ENCODE peak calls at places on chromosomes 6 and 20, in five cellular contexts. D is GM12878, W is PC-9, Y is left ventricle myocardium inferior, H is heart left ventricle. M is an unnamed sample.
A peak's percentile ranks its signal among the peaks of the same experiment; 100 is the strongest.

GRCh38 chr20:36848078-36848660 is 27.8 kb upstream of the TLDC2 start:
- DNase-seq in Y (peak; percentile 57), D (no peak), H (peak; percentile 79), W (no peak), M (peak; percentile 69)

GRCh38 chr20:49945306-49945700 is 9.1 kb downstream of the RNF114 start:
- DNase-seq in D (no peak), W (no peak), Y (no peak), H (no peak), M (no peak)

GRCh38 chr6:161038229-161039003 is 46.8 kb downstream of the MAP3K4 start:
- DNase-seq in H (peak; percentile 47), W (peak; percentile 83), Y (peak; percentile 24), D (peak; percentile 72), M (peak; percentile 70)

GRCh38 chr6:114439414-114439813 is 96.6 kb upstream of the HS3ST5 start:
- DNase-seq in Y (no peak), H (no peak), W (no peak), D (no peak), M (no peak)

GRCh38 chr20:26135325-26136110 is 438.9 kb upstream of the ZNF337 start:
- DNase-seq in W (no peak), Y (no peak), D (no peak), H (no peak), M (no peak)

GRCh38 chr6:152209211-152209610 is 401.7 kb downstream of the ESR1 start:
- DNase-seq in W (peak; percentile 49), H (no peak), D (no peak), Y (no peak), M (no peak)

GRCh38 chr6:154499854-154500589 is 10.5 kb downstream of the CNKSR3 start:
- DNase-seq in H (no peak), D (no peak), W (no peak), Y (no peak), M (no peak)

GRCh38 chr6:5158191-5158590 is 73.0 kb downstream of the PPP1R3G start:
- DNase-seq in D (no peak), W (no peak), Y (no peak), H (no peak), M (no peak)

GRCh38 chr6:169589293-169589692 is 112.5 kb downstream of the WDR27 start:
- DNase-seq in W (no peak), D (no peak), H (no peak), Y (no peak), M (no peak)

GRCh38 chr6:15061176-15061575 is 184.7 kb upstream of the JARID2 start:
- DNase-seq in Y (no peak), H (no peak), D (no peak), W (no peak), M (no peak)

GRCh38 chr6:41707565-41708200 is 27.7 kb downstream of the TFEB start:
- DNase-seq in D (no peak), H (no peak), Y (no peak), W (no peak), M (no peak)

GRCh38 chr6:121285041-121285440 is 49.2 kb downstream of the TBC1D32 start:
- DNase-seq in W (no peak), Y (no peak), H (no peak), D (no peak), M (peak; percentile 42)

GRCh38 chr6:54758340-54758739 is 88.2 kb upstream of the FAM83B start:
- DNase-seq in W (no peak), H (no peak), Y (no peak), D (no peak), M (peak; percentile 11)

GRCh38 chr6:34973547-34974248 is 84.6 kb downstream of the ANKS1A start:
- DNase-seq in H (no peak), W (no peak), D (no peak), Y (no peak), M (no peak)

GRCh38 chr6:158481612-158482473 is 78.0 kb upstream of the TMEM181 start:
- DNase-seq in Y (no peak), W (peak; percentile 73), D (no peak), H (no peak), M (peak; percentile 83)

GRCh38 chr6:142913511-142914047 is 31.4 kb downstream of the HIVEP2 start:
- DNase-seq in W (no peak), Y (no peak), D (peak; percentile 94), H (no peak), M (no peak)

GRCh38 chr6:33995873-33996475 is 149.9 kb downstream of the GRM4 start:
- DNase-seq in H (no peak), W (no peak), Y (no peak), D (no peak), M (no peak)

GRCh38 chr6:152170702-152171667 is 363.5 kb downstream of the ESR1 start:
- DNase-seq in Y (no peak), W (no peak), H (no peak), D (peak; percentile 89), M (peak; percentile 63)

GRCh38 chr6:4059115-4059777 is 19.7 kb downstream of the FAM217A start:
- DNase-seq in Y (no peak), W (no peak), D (no peak), H (no peak), M (peak; percentile 70)

GRCh38 chr20:10581823-10582222 is 92.0 kb downstream of the JAG1 start:
- DNase-seq in D (no peak), W (no peak), Y (no peak), H (no peak), M (peak; percentile 31)

GRCh38 chr6:26183581-26184408 is 96.6 kb downstream of the HFE start:
- DNase-seq in W (peak; percentile 87), D (peak; percentile 84), H (peak; percentile 57), Y (peak; percentile 53), M (peak; percentile 87)

GRCh38 chr20:38723069-38723981 is 961 bp upstream of the SLC32A1 start:
- DNase-seq in H (no peak), Y (no peak), D (no peak), W (no peak), M (no peak)

GRCh38 chr6:28124350-28124970 is at the start of gene ZSCAN16:
- DNase-seq in D (no peak), Y (peak; percentile 81), W (peak; percentile 79), H (peak; percentile 73), M (peak; percentile 92)

GRCh38 chr6:128410584-128410983 is 109.8 kb downstream of the PTPRK start:
- DNase-seq in D (no peak), Y (no peak), W (no peak), H (no peak), M (no peak)

GRCh38 chr6:151385177-151385576 is 6.2 kb downstream of the ZBTB2 start:
- DNase-seq in H (no peak), Y (no peak), W (no peak), D (no peak), M (no peak)

GRCh38 chr6:72809701-72810379 is 188.0 kb downstream of the KCNQ5 start:
- DNase-seq in D (no peak), W (no peak), Y (no peak), H (no peak), M (no peak)

GRCh38 chr6:123393333-123393732 is 243.4 kb downstream of the TRDN start:
- DNase-seq in W (no peak), D (no peak), Y (no peak), H (no peak), M (peak; percentile 29)

GRCh38 chr6:107479089-107479690 is 10.7 kb upstream of the SOBP start:
- DNase-seq in W (no peak), Y (no peak), H (no peak), D (no peak), M (no peak)

GRCh38 chr6:30818426-30818841 is 65.9 kb upstream of the DDR1 start:
- DNase-seq in W (peak; percentile 92), H (no peak), Y (no peak), D (no peak), M (peak; percentile 87)

GRCh38 chr6:51250317-51250716 is 431.6 kb downstream of the TFAP2B start:
- DNase-seq in D (no peak), H (no peak), Y (no peak), W (no peak), M (no peak)

GRCh38 chr6:35043381-35043780 is 97.8 kb downstream of the TCP11 start:
- DNase-seq in Y (no peak), H (no peak), D (no peak), W (no peak), M (no peak)

GRCh38 chr20:45581702-45582101 is 2.6 kb upstream of the WFDC8 start:
- DNase-seq in W (no peak), Y (no peak), H (no peak), D (no peak), M (no peak)

GRCh38 chr20:24805456-24806233 is 143.4 kb upstream of the CST7 start:
- DNase-seq in W (no peak), H (no peak), D (no peak), Y (no peak), M (no peak)

GRCh38 chr20:31712564-31713311 is 9.9 kb downstream of the BCL2L1 start:
- DNase-seq in H (peak; percentile 88), Y (peak; percentile 87), W (peak; percentile 95), D (no peak), M (peak; percentile 82)

GRCh38 chr20:31712112-31712553 is 10.5 kb downstream of the BCL2L1 start:
- DNase-seq in W (no peak), H (peak; percentile 73), D (no peak), Y (no peak), M (peak; percentile 9)

GRCh38 chr20:31711416-31712111 is 11.1 kb downstream of the BCL2L1 start:
- DNase-seq in D (no peak), W (no peak), H (no peak), Y (no peak), M (no peak)

GRCh38 chr20:31715766-31716165 is 6.9 kb downstream of the BCL2L1 start:
- DNase-seq in W (no peak), Y (no peak), H (no peak), D (no peak), M (no peak)

GRCh38 chr20:31713312-31714049 is 9.2 kb downstream of the BCL2L1 start:
- DNase-seq in H (peak; percentile 89), Y (peak; percentile 84), W (peak; percentile 93), D (no peak), M (peak; percentile 91)
- H3K4me3 ChIP-seq in H (peak overlapping the region; percentile 35), Y (peak overlapping the region; percentile 85), W (peak overlapping the region; percentile 47), D (no peak overlapping the region), M (peak overlapping the region; percentile 73)

DNA sequence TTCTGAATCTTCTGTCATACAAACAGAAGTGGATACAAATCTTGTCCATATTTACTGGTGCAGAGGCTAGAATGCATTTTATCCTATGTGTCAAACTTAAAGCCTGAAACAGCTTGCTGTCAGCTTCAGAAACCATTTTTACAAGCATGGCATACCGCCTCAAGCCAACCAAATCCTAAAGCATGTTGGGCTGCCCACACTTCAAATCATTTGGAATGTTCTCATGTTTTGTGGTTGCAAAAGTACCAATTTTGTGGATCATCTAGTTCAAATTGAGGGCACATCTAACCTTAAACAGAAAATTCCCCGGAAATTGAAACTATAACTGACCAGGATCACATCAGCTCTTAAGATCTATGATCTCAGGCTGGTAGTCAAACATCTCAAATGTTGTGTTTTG is 3.2 kb downstream of the GPR63 start:
- DNase-seq in H (no peak), D (no peak), W (no peak), Y (no peak), M (peak; percentile 23)
- H3K4me1 ChIP-seq in H (no peaks in the 10 kb centered on the region), D (peaks cover 6% of the 10 kb centered on the region), W (peaks cover 13% of the 10 kb centered on the region), Y (peaks cover 19% of the 10 kb centered on the region), M (peaks cover 5% of the 10 kb centered on the region)

GRCh38 chr6:112439416-112439815 is 92.3 kb downstream of the RFPL4B start:
- DNase-seq in Y (no peak), H (no peak), D (no peak), W (no peak), M (no peak)
- H3K27me3 ChIP-seq in Y (no peaks in the 10 kb centered on the region), H (no peaks in the 10 kb centered on the region), D (no peaks in the 10 kb centered on the region), W (no peaks in the 10 kb centered on the region), M (no peaks in the 10 kb centered on the region)

DNA sequence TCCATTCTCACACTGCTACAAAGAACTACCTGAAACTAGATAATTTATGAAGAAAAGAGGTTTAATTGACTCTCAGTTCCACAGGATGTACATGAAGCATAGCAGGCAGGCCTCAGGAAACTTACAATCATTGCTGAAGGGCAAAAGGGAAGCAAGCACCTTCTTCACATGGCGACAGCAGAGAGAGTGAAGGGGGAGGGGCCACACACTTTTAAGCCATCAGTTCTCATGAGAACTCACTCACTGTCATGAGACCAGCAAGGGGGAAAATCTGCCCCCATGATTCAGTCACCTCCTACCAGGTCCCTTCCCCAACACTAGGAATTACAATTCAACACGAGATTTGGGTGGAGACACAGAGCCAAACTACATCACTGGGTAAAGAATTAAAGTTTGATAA is 12.5 kb upstream of the ENPP1 start:
- DNase-seq in H (no peak), Y (no peak), W (no peak), D (no peak), M (no peak)
- H3K4me3 ChIP-seq in H (no peak overlapping the region), Y (no peak overlapping the region), W (no peak overlapping the region), D (no peak overlapping the region), M (no peak overlapping the region)

M was measured in adipocyte.